ENCODE peak calls at places on chromosomes 11 and 22, in eight cellular contexts. M is AG04450; U is fibroblast of lung; O is CD4-positive, alpha-beta T cell; Y is activated CD8-positive, alpha-beta T cell treated with anti-CD3 and anti-CD28 coated beads for 36 hours; X is HFFc6; G is astrocyte; J is IMR-90. H is an unnamed sample.

GRCh38 chr11:69997352-69997751 is 80.8 kb upstream of the ANO1 start:
- DNase-seq in M (no peak), U (no peak), O (no peak), Y (no peak), X (no peak), G (no peak), J (no peak), H (no peak)

GRCh38 chr22:43925433-43926348 is 2.1 kb downstream of the PNPLA3 start:
- DNase-seq in M (no peak), U (no peak), O (no peak), Y (no peak), X (no peak), G (no peak), J (no peak), H (no peak)

GRCh38 chr22:25829237-25829636 is 87.2 kb downstream of the MYO18B start:
- DNase-seq in M (no peak), U (no peak), O (no peak), Y (no peak), X (no peak), G (no peak), J (no peak), H (no peak)

GRCh38 chr22:21902296-21903087 is 35.0 kb upstream of the MAPK1 start:
- DNase-seq in M (no peak), U (no peak), O (no peak), Y (no peak), X (no peak), G (no peak), J (no peak), H (no peak)

GRCh38 chr11:22792497-22792896 is 37.1 kb downstream of the SVIP start:
- DNase-seq in M (no peak), U (peak; percentile 45), O (no peak), Y (peak; percentile 15), X (no peak), G (peak; percentile 73), J (peak; percentile 86), H (no peak)

GRCh38 chr11:20754957-20755356 is 85.6 kb downstream of the NELL1 start:
- DNase-seq in M (no peak), U (no peak), O (no peak), Y (no peak), X (no peak), G (no peak), J (no peak), H (no peak)

GRCh38 chr22:36817429-36817783 is 571 bp upstream of the PVALB start:
- DNase-seq in M (no peak), U (no peak), O (no peak), Y (no peak), X (no peak), G (no peak), J (no peak), H (no peak)

GRCh38 chr11:33317662-33318061 is 60.5 kb downstream of the HIPK3 start:
- DNase-seq in M (no peak), U (no peak), O (no peak), Y (no peak), X (peak; percentile 22), G (peak; percentile 68), J (peak; percentile 56), H (no peak)

GRCh38 chr11:63670738-63671321 is 346 bp downstream of the ATL3 start:
- DNase-seq in M (no peak), U (no peak), O (no peak), Y (peak; percentile 42), X (peak; percentile 29), G (no peak), J (no peak), H (peak; percentile 24)

GRCh38 chr22:43849731-43850130 is 12.6 kb downstream of the SULT4A1 start:
- DNase-seq in M (no peak), U (no peak), O (no peak), Y (no peak), X (no peak), G (no peak), J (no peak), H (no peak)

GRCh38 chr11:90774727-90775572 is 552.1 kb upstream of the CHORDC1 start:
- DNase-seq in M (no peak), U (no peak), O (no peak), Y (no peak), X (no peak), G (no peak), J (no peak), H (no peak)

GRCh38 chr11:66701432-66702240 is 23.9 kb upstream of the RBM4B start:
- DNase-seq in M (no peak), U (no peak), O (no peak), Y (peak; percentile 56), X (no peak), G (no peak), J (no peak), H (no peak)

GRCh38 chr11:123973816-123974215 is 3.8 kb downstream of the OR10S1 start:
- DNase-seq in M (no peak), U (peak; percentile 27), O (no peak), Y (no peak), X (peak; percentile 77), G (peak; percentile 72), J (peak; percentile 4), H (no peak)

GRCh38 chr11:19713221-19714092 is 820 bp downstream of the NAV2 start:
- DNase-seq in M (no peak), U (no peak), O (no peak), Y (no peak), X (no peak), G (no peak), J (no peak), H (no peak)

GRCh38 chr11:100273066-100273815 is 413.8 kb upstream of the ARHGAP42 start:
- DNase-seq in M (no peak), U (no peak), O (no peak), Y (no peak), X (no peak), G (no peak), J (no peak), H (no peak)

GRCh38 chr11:69892986-69893555 is 73.9 kb upstream of the FGF3 start:
- DNase-seq in M (no peak), U (no peak), O (no peak), Y (no peak), X (no peak), G (no peak), J (no peak), H (no peak)

GRCh38 chr11:18012314-18012905 is 437 bp downstream of the SERGEF start:
- DNase-seq in M (no peak), U (peak; percentile 23), O (no peak), Y (peak; percentile 25), X (no peak), G (peak; percentile 16), J (peak; percentile 13), H (peak; percentile 45)

GRCh38 chr22:36330655-36331305 is 57.0 kb downstream of the MYH9 start:
- DNase-seq in M (no peak), U (peak; percentile 83), O (no peak), Y (peak; percentile 48), X (peak; percentile 65), G (peak; percentile 64), J (peak; percentile 63), H (no peak)

GRCh38 chr11:131137046-131137445 is 220.8 kb upstream of the SNX19 start:
- DNase-seq in M (no peak), U (peak; percentile 39), O (no peak), Y (no peak), X (peak; percentile 50), G (peak; percentile 38), J (peak; percentile 58), H (no peak)

GRCh38 chr22:23411739-23412138 is 168.4 kb downstream of the IGLL1 start:
- DNase-seq in M (no peak), U (no peak), O (no peak), Y (no peak), X (no peak), G (no peak), J (no peak), H (no peak)
- TF ChIP-seq CTCF in M (no peak), U (no peak), O (no peak), Y (no peak), X (no peak), G (no peak), J (no peak), H (no peak)

DNA sequence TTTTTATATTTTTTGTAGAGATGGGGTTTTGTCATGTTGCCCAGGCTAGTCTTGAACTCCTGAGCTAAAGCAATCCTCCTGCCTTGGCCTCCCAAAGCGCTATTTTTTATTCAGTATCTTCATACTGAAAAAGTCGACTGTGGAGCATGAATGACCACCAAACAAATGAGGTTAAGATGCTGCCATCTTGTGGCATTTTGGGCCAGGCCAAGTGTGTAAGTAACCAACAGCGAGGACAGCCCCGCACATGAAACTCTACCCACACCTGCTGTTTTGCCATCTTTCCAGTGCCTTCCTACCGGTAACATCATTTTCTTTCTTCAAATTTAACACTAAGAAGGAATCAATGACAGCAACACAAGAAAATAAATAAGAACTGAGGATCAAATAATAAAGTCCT is 32.2 kb upstream of the AQP11 start:
- DNase-seq in M (no peak), U (peak; percentile 21), O (no peak), Y (peak; percentile 10), X (no peak), G (peak; percentile 4), J (peak; percentile 9), H (no peak)
- TF ChIP-seq CTCF in M (peak; percentile 10), U (no peak), O (no peak), Y (no peak), X (peak; percentile 46), G (peak; percentile 19), J (no peak), H (no peak)

DNA sequence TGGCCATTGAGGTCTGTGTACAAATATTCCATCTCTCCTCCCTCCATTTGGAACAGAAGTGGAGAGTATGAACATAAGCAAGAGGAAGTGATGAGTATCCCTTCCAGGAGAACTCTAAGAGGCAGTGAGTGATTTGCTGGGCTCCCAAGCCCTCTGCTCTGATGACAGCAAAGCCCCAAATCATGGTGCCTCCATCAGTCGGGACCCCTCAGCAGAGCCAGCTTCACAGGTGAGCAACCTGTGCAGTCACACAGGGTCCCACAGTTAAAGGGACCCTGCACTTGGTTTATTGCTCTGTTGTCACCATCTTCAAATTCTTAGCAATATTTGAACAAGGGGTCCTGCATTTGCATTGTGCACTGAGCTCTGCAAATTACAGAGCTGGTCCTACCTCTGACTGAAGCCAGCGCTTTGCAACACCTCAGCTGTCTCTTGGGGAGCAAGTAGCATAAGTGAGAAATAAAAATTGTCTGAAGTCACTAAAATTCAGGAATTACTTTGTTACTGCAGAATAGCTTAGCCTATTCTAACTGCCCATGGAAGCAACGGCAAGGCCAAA is 466.4 kb downstream of the MN1 start:
- DNase-seq in M (no peak), U (no peak), O (no peak), Y (no peak), X (no peak), G (no peak), J (no peak), H (no peak)
- TF ChIP-seq CTCF in M (no peak), U (no peak), O (no peak), Y (no peak), X (no peak), G (no peak), J (no peak), H (no peak)

DNA sequence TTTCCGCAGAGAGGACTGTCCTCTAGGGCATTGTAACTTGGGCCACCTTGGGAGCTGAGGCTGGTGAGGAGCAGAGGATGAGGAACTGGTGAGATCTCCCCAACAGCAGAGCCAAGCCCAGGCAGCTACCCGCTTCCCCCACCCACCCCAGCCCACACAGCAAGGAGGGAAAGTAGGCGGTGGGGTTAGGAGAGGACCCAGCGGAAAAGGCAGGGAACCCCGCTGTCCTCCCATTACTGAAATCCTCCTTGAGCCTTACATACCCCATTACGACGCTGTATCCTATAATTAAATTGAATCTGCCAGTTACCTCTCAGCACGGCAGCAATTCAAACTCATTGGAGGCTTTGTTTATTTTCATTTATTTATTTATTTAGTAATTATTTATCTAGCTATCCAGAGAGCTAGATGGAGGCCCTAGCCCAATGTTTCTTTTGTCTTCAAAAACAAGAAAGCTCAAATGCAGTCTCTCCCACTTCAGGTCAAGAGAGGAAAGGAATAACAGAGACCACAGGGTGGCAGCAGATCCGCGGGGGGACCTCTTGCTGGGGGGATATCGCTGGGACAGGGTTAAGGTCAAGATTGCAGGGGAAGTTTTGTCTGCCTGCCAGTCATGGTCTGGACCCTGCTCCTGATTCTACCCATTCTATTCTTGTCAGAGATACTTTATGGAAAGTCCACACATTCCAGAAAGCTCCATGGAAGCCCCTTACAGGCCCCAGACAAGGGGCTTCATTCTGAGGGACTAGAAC is 218.0 kb downstream of the ST3GAL4 start:
- DNase-seq in M (no peak), U (no peak), O (no peak), Y (no peak), X (no peak), G (no peak), J (no peak), H (no peak)
- TF ChIP-seq CTCF in M (peak; percentile 41), U (no peak), O (no peak), Y (no peak), X (peak; percentile 55), G (peak; percentile 10), J (peak; percentile 29), H (no peak)

H was measured in mesothelial cell of epicardium.